ENCODE peak calls at places on chromosome 20, in five cellular contexts. One of them, this sample, is unnamed. For H3K36me3, the result is how much of the 10 kb centered on the place peaks cover.

GRCh38 chr20:13648291-13648690 is 9.6 kb upstream of the TASP1 start:
- DNase-seq in iPS DF 6.9: no peak
- DNase-seq in heart right ventricle: peak
- DNase-seq in mammary epithelial cell: no peak
- DNase-seq in lung: no peak
- DNase-seq in this sample: no peak

GRCh38 chr20:2946988-2947961 is 74.0 kb downstream of the PTPRA start:
- DNase-seq in iPS DF 6.9: no peak
- DNase-seq in heart right ventricle: no peak
- DNase-seq in mammary epithelial cell: peak
- DNase-seq in lung: no peak
- DNase-seq in this sample: no peak

GRCh38 chr20:62723351-62723750 is 14.7 kb downstream of the NTSR1 start:
- DNase-seq in iPS DF 6.9: no peak
- DNase-seq in heart right ventricle: no peak
- DNase-seq in mammary epithelial cell: no peak
- DNase-seq in lung: no peak
- DNase-seq in this sample: no peak

GRCh38 chr20:8946036-8946926 is 122.6 kb upstream of the PLCB4 start:
- DNase-seq in iPS DF 6.9: no peak
- DNase-seq in heart right ventricle: no peak
- DNase-seq in mammary epithelial cell: no peak
- DNase-seq in lung: no peak
- DNase-seq in this sample: no peak

GRCh38 chr20:22918286-22918983 is 116.7 kb upstream of the SSTR4 start:
- DNase-seq in iPS DF 6.9: no peak
- DNase-seq in heart right ventricle: no peak
- DNase-seq in mammary epithelial cell: no peak
- DNase-seq in lung: no peak
- DNase-seq in this sample: no peak

GRCh38 chr20:48745330-48745729 is 82.5 kb downstream of the PREX1 start:
- DNase-seq in iPS DF 6.9: no peak
- DNase-seq in heart right ventricle: no peak
- DNase-seq in mammary epithelial cell: no peak
- DNase-seq in lung: no peak
- DNase-seq in this sample: no peak

GRCh38 chr20:45061244-45061643 is 39.7 kb downstream of the KCNS1 start:
- DNase-seq in iPS DF 6.9: no peak
- DNase-seq in heart right ventricle: no peak
- DNase-seq in mammary epithelial cell: peak
- DNase-seq in lung: no peak
- DNase-seq in this sample: peak

GRCh38 chr20:48626938-48627736 is 200.7 kb downstream of the PREX1 start:
- DNase-seq in iPS DF 6.9: no peak
- DNase-seq in heart right ventricle: no peak
- DNase-seq in mammary epithelial cell: no peak
- DNase-seq in lung: no peak
- DNase-seq in this sample: no peak

GRCh38 chr20:10329387-10330005 is 104.5 kb downstream of the MKKS start:
- DNase-seq in iPS DF 6.9: no peak
- DNase-seq in heart right ventricle: no peak
- DNase-seq in mammary epithelial cell: no peak
- DNase-seq in lung: no peak
- DNase-seq in this sample: no peak

GRCh38 chr20:44911264-44911921 is 1.5 kb downstream of the PABPC1L start:
- DNase-seq in iPS DF 6.9: peak
- DNase-seq in heart right ventricle: no peak
- DNase-seq in mammary epithelial cell: peak
- DNase-seq in lung: peak
- DNase-seq in this sample: peak

GRCh38 chr20:8642247-8642646 is 426.6 kb upstream of the PLCB4 start:
- DNase-seq in iPS DF 6.9: no peak
- DNase-seq in heart right ventricle: no peak
- DNase-seq in mammary epithelial cell: peak
- DNase-seq in lung: no peak
- DNase-seq in this sample: peak

GRCh38 chr20:44548171-44548678 is 26.4 kb upstream of the SERINC3 start:
- DNase-seq in iPS DF 6.9: no peak
- DNase-seq in heart right ventricle: no peak
- DNase-seq in mammary epithelial cell: no peak
- DNase-seq in lung: no peak
- DNase-seq in this sample: no peak

GRCh38 chr20:24494460-24494920 is 25.1 kb downstream of the SYNDIG1 start:
- DNase-seq in iPS DF 6.9: no peak
- DNase-seq in heart right ventricle: no peak
- DNase-seq in mammary epithelial cell: no peak
- DNase-seq in lung: no peak
- DNase-seq in this sample: no peak
- H3K36me3 ChIP-seq in iPS DF 6.9: under half
- H3K36me3 ChIP-seq in heart right ventricle: under half
- H3K36me3 ChIP-seq in mammary epithelial cell: under half
- H3K36me3 ChIP-seq in lung: under half
- H3K36me3 ChIP-seq in this sample: under half

GRCh38 chr20:34525709-34526416 is 9.6 kb downstream of the DYNLRB1 start:
- DNase-seq in iPS DF 6.9: no peak
- DNase-seq in heart right ventricle: peak
- DNase-seq in mammary epithelial cell: peak
- DNase-seq in lung: peak
- DNase-seq in this sample: peak
- H3K4me3 ChIP-seq in iPS DF 6.9: no peak
- H3K4me3 ChIP-seq in heart right ventricle: no peak
- H3K4me3 ChIP-seq in mammary epithelial cell: no peak
- H3K4me3 ChIP-seq in lung: no peak
- H3K4me3 ChIP-seq in this sample: no peak

GRCh38 chr20:38947931-38948362 is 14.2 kb upstream of the DHX35 start:
- DNase-seq in iPS DF 6.9: no peak
- DNase-seq in heart right ventricle: no peak
- DNase-seq in mammary epithelial cell: no peak
- DNase-seq in lung: no peak
- DNase-seq in this sample: no peak
- H3K36me3 ChIP-seq in iPS DF 6.9: under half
- H3K36me3 ChIP-seq in heart right ventricle: under half
- H3K36me3 ChIP-seq in mammary epithelial cell: under half
- H3K36me3 ChIP-seq in lung: under half
- H3K36me3 ChIP-seq in this sample: under half

DNA sequence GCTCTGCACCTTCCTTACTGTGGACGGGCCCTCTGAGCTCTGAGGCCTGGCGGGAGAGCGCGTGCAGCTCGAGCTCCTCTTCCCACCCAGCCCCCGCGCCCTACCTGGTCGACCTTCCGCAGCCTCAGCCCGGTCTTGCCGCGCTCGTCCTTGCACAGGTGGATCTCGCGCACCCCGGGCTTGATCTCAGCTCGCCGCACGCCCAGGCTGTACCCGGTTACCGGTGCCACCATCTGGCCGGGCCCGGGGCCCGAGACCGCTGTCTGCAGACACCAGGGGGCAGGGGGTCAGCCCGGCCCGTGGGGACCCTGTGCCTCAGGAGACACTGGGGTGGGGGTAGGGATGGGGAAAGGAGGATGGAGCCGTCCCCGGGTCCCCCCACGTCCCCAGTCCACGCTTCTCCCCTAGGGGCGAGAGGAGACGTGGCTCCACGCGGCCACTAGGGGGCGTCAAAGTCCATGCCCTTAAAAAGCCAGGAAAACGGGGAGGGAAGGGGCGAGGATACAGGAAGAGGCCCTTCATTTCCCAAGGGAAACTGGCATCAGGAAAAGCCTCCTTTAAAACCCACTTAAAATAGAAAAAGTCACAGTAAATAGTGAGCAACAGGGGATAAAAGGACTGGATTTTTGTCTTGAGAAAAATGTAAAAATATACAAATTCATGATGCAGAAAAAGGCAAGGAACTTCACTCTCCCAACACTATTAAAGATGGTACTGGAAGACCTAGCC is 15.5 kb downstream of the SDCBP2 start:
- DNase-seq in iPS DF 6.9: peak
- DNase-seq in heart right ventricle: peak
- DNase-seq in mammary epithelial cell: peak
- DNase-seq in lung: peak
- DNase-seq in this sample: peak
- H3K4me3 ChIP-seq in iPS DF 6.9: peak
- H3K4me3 ChIP-seq in heart right ventricle: peak
- H3K4me3 ChIP-seq in mammary epithelial cell: peak
- H3K4me3 ChIP-seq in lung: no peak
- H3K4me3 ChIP-seq in this sample: no peak

GRCh38 chr20:39039261-39039660 is 77.1 kb downstream of the DHX35 start:
- DNase-seq in iPS DF 6.9: no peak
- DNase-seq in heart right ventricle: no peak
- DNase-seq in mammary epithelial cell: no peak
- DNase-seq in lung: no peak
- DNase-seq in this sample: no peak
- H3K36me3 ChIP-seq in iPS DF 6.9: under half
- H3K36me3 ChIP-seq in heart right ventricle: under half
- H3K36me3 ChIP-seq in mammary epithelial cell: under half
- H3K36me3 ChIP-seq in lung: under half
- H3K36me3 ChIP-seq in this sample: under half

GRCh38 chr20:54221996-54222890 is 14.4 kb downstream of the PFDN4 start:
- DNase-seq in iPS DF 6.9: no peak
- DNase-seq in heart right ventricle: no peak
- DNase-seq in mammary epithelial cell: no peak
- DNase-seq in lung: no peak
- DNase-seq in this sample: no peak
- H3K4me3 ChIP-seq in iPS DF 6.9: no peak
- H3K4me3 ChIP-seq in heart right ventricle: no peak
- H3K4me3 ChIP-seq in mammary epithelial cell: no peak
- H3K4me3 ChIP-seq in lung: no peak
- H3K4me3 ChIP-seq in this sample: no peak

This sample was measured in bronchial epithelial cell.